ENCODE peak calls at places on chromosomes 1 and 21, in four cellular contexts. V, F, W and X are unnamed samples.

GRCh38 chr21:46386726-46387073 is 62.7 kb downstream of the PCNT start:
- DNase-seq in W (no peak), V (no peak), F (no peak), X (no peak)

GRCh38 chr1:3469849-3470649 is 15.6 kb downstream of the ARHGEF16 start:
- DNase-seq in W (no peak), F (no peak), V (no peak), X (peak; percentile 8)

GRCh38 chr1:10620776-10621175 is 146.0 kb downstream of the PEX14 start:
- DNase-seq in W (no peak), V (no peak), F (peak; percentile 96), X (no peak)

GRCh38 chr1:13829152-13829769 is 129.3 kb downstream of the PRDM2 start:
- DNase-seq in W (no peak), F (no peak), V (peak; percentile 23), X (peak; percentile 6)

GRCh38 chr1:165403835-165404482 is 41.0 kb downstream of the RXRG start:
- DNase-seq in F (peak; percentile 57), V (peak; percentile 24), W (peak; percentile 58), X (no peak)

GRCh38 chr1:45050931-45051748 is 39.1 kb downstream of the UROD start:
- DNase-seq in V (no peak), W (no peak), F (no peak), X (peak; percentile 13)

GRCh38 chr1:6102227-6102845 is 56.6 kb downstream of the KCNAB2 start:
- DNase-seq in F (no peak), V (no peak), W (no peak), X (no peak)

GRCh38 chr21:42636535-42636914 is 16.9 kb upstream of the PDE9A start:
- DNase-seq in F (no peak), V (no peak), W (no peak), X (no peak)

GRCh38 chr1:66402194-66402593 is 131.8 kb upstream of the SGIP1 start:
- DNase-seq in V (no peak), W (no peak), F (no peak), X (no peak)

GRCh38 chr1:13899856-13900255 is 199.9 kb downstream of the PRDM2 start:
- DNase-seq in V (no peak), W (no peak), F (no peak), X (no peak)

GRCh38 chr1:171266930-171267329 is 18.6 kb downstream of the FMO1 start:
- DNase-seq in W (no peak), V (no peak), F (no peak), X (no peak)

GRCh38 chr1:1616045-1616821 is 933 bp downstream of the MIB2 start:
- DNase-seq in V (no peak), W (no peak), F (peak; percentile 50), X (peak; percentile 28)

GRCh38 chr1:53074313-53075154 is 12.5 kb downstream of the PODN start:
- DNase-seq in V (no peak), W (no peak), F (no peak), X (no peak)

GRCh38 chr1:223748773-223749733 is 36.7 kb downstream of the CAPN2 start:
- DNase-seq in W (no peak), F (peak; percentile 73), V (no peak), X (peak; percentile 53)

GRCh38 chr1:1440941-1441888 is 5.7 kb downstream of the VWA1 start:
- DNase-seq in F (peak; percentile 42), W (peak; percentile 41), V (no peak), X (peak; percentile 22)

GRCh38 chr1:32498751-32499150 is 33.9 kb downstream of the ZBTB8B start:
- DNase-seq in F (no peak), V (no peak), W (no peak), X (no peak)

GRCh38 chr1:32501865-32502264 is 37.0 kb downstream of the ZBTB8B start:
- DNase-seq in V (no peak), W (no peak), F (peak; percentile 45), X (no peak)

GRCh38 chr1:32496127-32496526 is 31.3 kb downstream of the ZBTB8B start:
- DNase-seq in V (no peak), W (no peak), F (no peak), X (no peak)

GRCh38 chr1:32503153-32503552 is 36.1 kb upstream of the ZBTB8A start:
- DNase-seq in F (no peak), W (no peak), V (no peak), X (no peak)

DNA sequence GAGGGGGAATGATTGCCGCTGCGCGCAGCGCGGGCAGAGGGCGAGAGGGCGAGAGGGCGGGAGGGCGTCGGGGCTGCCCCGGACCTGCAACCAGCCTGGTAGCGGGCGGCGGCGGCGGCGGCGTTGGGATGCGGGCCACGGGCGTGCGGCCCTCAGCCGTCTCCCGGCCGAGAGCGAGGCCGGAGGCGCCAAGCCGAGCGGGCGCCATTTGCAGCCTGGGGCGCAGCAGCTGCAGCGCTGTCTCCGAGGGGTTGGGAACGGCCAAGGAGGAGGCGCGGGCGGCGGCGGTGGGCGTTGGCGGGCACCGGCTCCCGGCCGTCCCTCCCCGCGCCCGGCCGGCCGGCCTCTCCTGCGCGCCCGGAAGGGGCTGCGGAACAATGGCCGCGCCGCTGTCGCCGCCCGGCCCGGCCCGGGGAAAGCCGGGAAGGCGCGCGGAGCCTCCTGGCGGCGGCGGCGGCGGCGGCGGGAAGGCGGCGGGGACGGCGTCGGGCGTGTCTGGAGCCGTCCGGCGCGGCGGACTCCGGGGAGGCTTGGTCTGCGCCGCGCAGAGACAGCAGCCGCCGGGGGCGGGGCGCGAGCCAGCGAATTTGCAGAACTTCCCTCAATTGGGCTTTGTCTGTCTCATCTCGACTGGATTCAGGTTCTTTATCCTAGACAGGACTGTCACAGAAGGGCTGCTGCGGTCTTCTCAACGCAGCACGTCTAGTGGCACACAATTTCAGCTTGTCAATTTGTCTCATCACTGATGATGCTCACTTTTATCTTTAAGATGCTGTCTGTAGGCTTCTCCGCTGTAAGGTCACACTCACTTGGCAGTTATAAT is 35.7 kb downstream of the ZBTB8B start:
- DNase-seq in W (no peak), V (no peak), F (peak; percentile 64), X (no peak)
- TF ChIP-seq CTCF in W (no peak), V (no peak), F (peak; percentile 35), X (no peak)

GRCh38 chr1:23909412-23909811 is 3.8 kb downstream of the CNR2 start:
- DNase-seq in V (no peak), W (no peak), F (no peak), X (no peak)
- H3K4me3 ChIP-seq in V (no peak overlapping the region), W (no peak overlapping the region), F (no peak overlapping the region), X (no peak overlapping the region)

GRCh38 chr1:150549496-150550221 is 451 bp downstream of the ADAMTSL4 start:
- DNase-seq in F (peak; percentile 32), W (no peak), V (no peak), X (no peak)
- TF ChIP-seq CTCF in F (peak; percentile 16), W (peak; percentile 49), V (no peak), X (no peak)

GRCh38 chr1:156104065-156104810 is 10.3 kb upstream of the LMNA start:
- DNase-seq in V (no peak), F (peak; percentile 70), W (peak; percentile 50), X (no peak)
- H3K4me3 ChIP-seq in V (peak overlapping the region; percentile 26), F (no peak overlapping the region), W (no peak overlapping the region), X (no peak overlapping the region)

GRCh38 chr1:110750446-110751029 is 75.8 kb upstream of the KCNA3 start:
- DNase-seq in W (no peak), V (no peak), F (no peak), X (no peak)
- TF ChIP-seq CTCF in W (no peak), V (no peak), F (no peak), X (no peak)